ENCODE peak calls at places on chromosomes 11 and 22, in six cellular contexts. Q, C, Z, W, X and O are unnamed samples.

GRCh38 chr11:11171854-11172253 is 181.2 kb downstream of the CSNK2A3 start:
- DNase-seq in Q (no peak), C (no peak), Z (no peak), W (no peak), X (no peak), O (no peak)

GRCh38 chr11:35944503-35945136 is 758 bp downstream of the LDLRAD3 start:
- DNase-seq in Q (peak; percentile 14), C (no peak), Z (no peak), W (no peak), X (no peak), O (no peak)

GRCh38 chr11:100525635-100526034 is 161.5 kb upstream of the ARHGAP42 start:
- DNase-seq in Q (no peak), C (no peak), Z (no peak), W (peak; percentile 70), X (no peak), O (no peak)

GRCh38 chr11:117170210-117170609 is 8.3 kb upstream of the SIDT2 start:
- DNase-seq in Q (no peak), C (no peak), Z (no peak), W (no peak), X (no peak), O (no peak)

GRCh38 chr11:83063073-83063754 is 8.5 kb downstream of the RAB30 start:
- DNase-seq in Q (no peak), C (peak; percentile 80), Z (no peak), W (peak; percentile 28), X (no peak), O (no peak)

GRCh38 chr11:1162498-1163311 is 5.0 kb downstream of the MUC5AC start:
- DNase-seq in Q (no peak), C (no peak), Z (peak; percentile 25), W (no peak), X (peak; percentile 1), O (no peak)

GRCh38 chr11:8273281-8273680 is 9.6 kb upstream of the LMO1 start:
- DNase-seq in Q (no peak), C (no peak), Z (no peak), W (no peak), X (no peak), O (no peak)

GRCh38 chr22:17707526-17707925 is 66.7 kb downstream of the BID start:
- DNase-seq in Q (no peak), C (no peak), Z (no peak), W (no peak), X (no peak), O (no peak)

GRCh38 chr11:76596652-76597051 is 73.9 kb downstream of the LRRC32 start:
- DNase-seq in Q (no peak), C (peak; percentile 66), Z (no peak), W (no peak), X (no peak), O (no peak)

GRCh38 chr11:79397252-79397651 is 43.6 kb downstream of the TENM4 start:
- DNase-seq in Q (no peak), C (no peak), Z (no peak), W (no peak), X (no peak), O (no peak)

GRCh38 chr11:85779956-85780640 is 30.8 kb downstream of the SYTL2 start:
- DNase-seq in Q (no peak), C (no peak), Z (no peak), W (peak; percentile 64), X (no peak), O (no peak)

GRCh38 chr22:22064580-22064979 is 82.0 kb upstream of the TOP3B start:
- DNase-seq in Q (no peak), C (peak; percentile 55), Z (no peak), W (no peak), X (no peak), O (no peak)

GRCh38 chr22:46054091-46054877 is 77.3 kb upstream of the WNT7B start:
- DNase-seq in Q (peak; percentile 84), C (no peak), Z (peak; percentile 81), W (no peak), X (peak; percentile 85), O (no peak)

GRCh38 chr11:2775626-2776350 is 76.0 kb upstream of the KCNQ1OT1 start:
- DNase-seq in Q (peak; percentile 14), C (peak; percentile 80), Z (peak; percentile 42), W (no peak), X (no peak), O (peak; percentile 79)

GRCh38 chr11:116887909-116888556 is 50.6 kb upstream of the APOA1 start:
- DNase-seq in Q (no peak), C (no peak), Z (no peak), W (no peak), X (no peak), O (no peak)

GRCh38 chr11:68303982-68304780 is 8.2 kb upstream of the LRP5 start:
- DNase-seq in Q (no peak), C (no peak), Z (no peak), W (no peak), X (no peak), O (no peak)

GRCh38 chr11:96696736-96697135 is 306.9 kb downstream of the JRKL start:
- DNase-seq in Q (no peak), C (no peak), Z (no peak), W (no peak), X (no peak), O (no peak)

GRCh38 chr11:71505001-71505400 is 22.1 kb upstream of the KRTAP5-7 start:
- DNase-seq in Q (no peak), C (no peak), Z (no peak), W (no peak), X (no peak), O (no peak)
- H3K4me1 ChIP-seq in Q (no peaks in the 10 kb centered on the region), C (no peaks in the 10 kb centered on the region), Z (no peaks in the 10 kb centered on the region), W (peaks cover 11% of the 10 kb centered on the region), X (no peaks in the 10 kb centered on the region), O (no peaks in the 10 kb centered on the region)

GRCh38 chr22:50190182-50190951 is 4.7 kb downstream of the TRABD start:
- DNase-seq in Q (peak; percentile 62), C (peak; percentile 93), Z (peak; percentile 95), W (peak; percentile 75), X (peak; percentile 63), O (no peak)
- H3K4me1 ChIP-seq in Q (peaks cover 9% of the 10 kb centered on the region), C (peaks cover 51% of the 10 kb centered on the region), Z (peaks cover 4% of the 10 kb centered on the region), W (peaks cover 2% of the 10 kb centered on the region), X (no peaks in the 10 kb centered on the region), O (peaks cover 63% of the 10 kb centered on the region)

DNA sequence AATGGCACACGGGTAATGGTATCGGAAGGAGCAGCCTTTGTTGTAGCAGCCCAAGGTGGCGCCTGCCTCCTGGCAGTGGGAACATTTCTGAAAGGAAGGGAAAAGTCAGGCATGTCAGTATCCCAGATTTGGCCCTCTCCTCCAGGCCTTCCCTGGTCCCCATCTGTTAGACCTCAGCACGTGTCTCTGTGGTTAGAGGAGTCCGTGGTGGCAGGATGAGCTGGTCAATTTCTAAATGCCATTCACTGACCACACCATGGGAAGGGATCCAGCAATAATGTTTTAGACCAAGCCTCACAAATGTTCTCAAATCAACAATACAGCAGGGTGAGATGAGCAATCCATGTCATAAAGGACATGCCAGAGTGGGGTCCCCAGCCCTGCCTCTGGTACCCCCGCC is 49.0 kb upstream of the CYP2D6 start:
- DNase-seq in Q (no peak), C (no peak), Z (peak; percentile 22), W (no peak), X (no peak), O (no peak)
- H3K4me1 ChIP-seq in Q (no peaks in the 10 kb centered on the region), C (peaks cover 26% of the 10 kb centered on the region), Z (peaks cover 4% of the 10 kb centered on the region), W (peaks cover 6% of the 10 kb centered on the region), X (no peaks in the 10 kb centered on the region), O (peaks cover 54% of the 10 kb centered on the region)

DNA sequence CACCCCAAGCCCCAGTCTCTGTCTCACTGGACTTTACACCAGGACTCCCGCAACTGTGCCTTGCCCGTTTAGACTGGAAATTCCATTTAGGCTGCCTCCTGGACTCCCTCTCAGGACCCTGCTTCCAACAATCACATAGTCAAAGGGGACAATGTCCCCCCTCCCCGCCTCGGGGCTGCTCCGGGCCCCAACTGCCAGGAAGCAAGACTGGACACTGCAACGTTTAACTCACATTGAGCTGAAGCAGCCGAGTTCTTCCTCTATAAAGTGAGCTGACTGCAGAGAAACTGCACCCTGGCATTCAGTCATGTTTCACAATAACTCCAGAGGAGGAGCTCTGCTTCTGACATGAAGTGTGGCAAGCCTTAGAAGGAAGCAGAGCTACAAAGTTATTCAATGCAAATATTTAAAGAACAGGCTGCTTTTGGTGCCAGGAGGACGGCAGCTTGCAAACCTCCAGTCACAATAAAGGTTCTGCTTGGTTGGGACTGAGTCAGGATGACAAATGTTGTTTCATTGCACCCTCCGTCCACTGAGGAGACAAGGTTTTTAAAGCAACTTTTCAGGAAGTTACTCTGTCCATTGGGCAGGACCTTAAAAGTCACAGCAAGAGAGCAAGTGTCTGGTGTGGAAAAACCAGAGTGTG is 19.9 kb downstream of the PACSIN2 start:
- DNase-seq in Q (no peak), C (no peak), Z (peak; percentile 71), W (no peak), X (peak; percentile 46), O (no peak)
- H3K4me1 ChIP-seq in Q (peaks cover 29% of the 10 kb centered on the region), C (peaks cover 89% of the 10 kb centered on the region), Z (peaks cover 3% of the 10 kb centered on the region), W (peaks cover 7% of the 10 kb centered on the region), X (no peaks in the 10 kb centered on the region), O (peaks cover 77% of the 10 kb centered on the region)

GRCh38 chr22:41096391-41096790 is 4.0 kb downstream of the EP300 start:
- DNase-seq in Q (no peak), C (no peak), Z (no peak), W (no peak), X (no peak), O (no peak)

GRCh38 chr22:41094036-41094435 is 1.6 kb downstream of the EP300 start:
- DNase-seq in Q (no peak), C (no peak), Z (peak; percentile 60), W (peak; percentile 26), X (no peak), O (no peak)

GRCh38 chr22:41096841-41097240 is 4.4 kb downstream of the EP300 start:
- DNase-seq in Q (no peak), C (no peak), Z (no peak), W (no peak), X (no peak), O (no peak)

DNA sequence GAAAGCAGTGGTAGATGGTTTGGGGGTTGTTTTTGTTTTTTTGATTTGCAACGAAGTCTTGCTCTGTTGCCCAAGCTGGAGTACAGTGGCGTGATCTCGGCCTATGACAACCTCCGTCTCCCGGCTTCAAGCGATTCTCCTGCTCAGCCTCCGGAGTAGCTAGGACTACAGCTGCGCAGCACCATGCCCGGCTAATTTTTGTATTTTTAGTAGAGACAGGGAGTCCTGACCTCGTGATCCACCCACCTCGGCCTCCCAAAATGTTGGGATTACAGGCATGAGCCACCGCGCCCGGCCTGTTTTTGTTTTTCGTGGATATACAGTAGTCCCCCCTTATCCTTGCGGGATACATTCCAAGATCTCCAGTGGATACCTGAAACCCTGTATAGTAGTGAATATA is 6.6 kb downstream of the EP300 start:
- DNase-seq in Q (no peak), C (no peak), Z (no peak), W (no peak), X (no peak), O (no peak)
- H3K4me1 ChIP-seq in Q (peaks cover 19% of the 10 kb centered on the region), C (peaks cover 97% of the 10 kb centered on the region), Z (no peaks in the 10 kb centered on the region), W (peaks cover 2% of the 10 kb centered on the region), X (peaks cover 7% of the 10 kb centered on the region), O (peaks cover 93% of the 10 kb centered on the region)

GRCh38 chr11:65884716-65885092 is 3.6 kb downstream of the FIBP start:
- DNase-seq in Q (peak; percentile 65), C (no peak), Z (peak; percentile 89), W (peak; percentile 83), X (peak; percentile 73), O (no peak)
- H3K4me1 ChIP-seq in Q (peaks cover 3% of the 10 kb centered on the region), C (peaks cover 37% of the 10 kb centered on the region), Z (no peaks in the 10 kb centered on the region), W (peaks cover 6% of the 10 kb centered on the region), X (peaks cover 4% of the 10 kb centered on the region), O (peaks cover 41% of the 10 kb centered on the region)

GRCh38 chr11:33273656-33274055 is 16.5 kb downstream of the HIPK3 start:
- DNase-seq in Q (no peak), C (no peak), Z (no peak), W (no peak), X (no peak), O (no peak)
- H3K4me1 ChIP-seq in Q (peaks cover 10% of the 10 kb centered on the region), C (peaks cover 89% of the 10 kb centered on the region), Z (no peaks in the 10 kb centered on the region), W (no peaks in the 10 kb centered on the region), X (peaks cover 11% of the 10 kb centered on the region), O (peaks cover 97% of the 10 kb centered on the region)